ENCODE peak calls at places on chromosome 22, in five cellular contexts. One of them, this sample, is unnamed.

GRCh38 chr22:49103314-49104052 is 724.2 kb downstream of the BRD1 start:
- DNase-seq in tibial nerve: no peak
- DNase-seq in brain microvascular endothelial cell: no peak
- DNase-seq in lung: no peak
- DNase-seq in body of pancreas: no peak
- DNase-seq in this sample: no peak

GRCh38 chr22:47352920-47353700 is 590.7 kb downstream of the TBC1D22A start:
- DNase-seq in brain microvascular endothelial cell: no peak
- DNase-seq in lung: no peak
- DNase-seq in body of pancreas: no peak
- DNase-seq in tibial nerve: peak
- DNase-seq in this sample: no peak

GRCh38 chr22:30855266-30855665 is 113.3 kb downstream of the MORC2 start:
- DNase-seq in brain microvascular endothelial cell: no peak
- DNase-seq in lung: no peak
- DNase-seq in body of pancreas: no peak
- DNase-seq in tibial nerve: no peak
- DNase-seq in this sample: no peak

GRCh38 chr22:48644108-48644507 is 1183.6 kb downstream of the BRD1 start:
- DNase-seq in body of pancreas: no peak
- DNase-seq in tibial nerve: no peak
- DNase-seq in brain microvascular endothelial cell: no peak
- DNase-seq in lung: no peak
- DNase-seq in this sample: no peak

GRCh38 chr22:27576815-27577564 is 224.6 kb downstream of the MN1 start:
- DNase-seq in lung: no peak
- DNase-seq in brain microvascular endothelial cell: peak
- DNase-seq in tibial nerve: no peak
- DNase-seq in body of pancreas: no peak
- DNase-seq in this sample: no peak

GRCh38 chr22:33038131-33038772 is 19.9 kb downstream of the SYN3 start:
- DNase-seq in tibial nerve: no peak
- DNase-seq in brain microvascular endothelial cell: peak
- DNase-seq in body of pancreas: no peak
- DNase-seq in lung: no peak
- DNase-seq in this sample: no peak

GRCh38 chr22:46686221-46686872 is 51.7 kb downstream of the CERK start:
- DNase-seq in lung: no peak
- DNase-seq in tibial nerve: no peak
- DNase-seq in brain microvascular endothelial cell: no peak
- DNase-seq in body of pancreas: peak
- DNase-seq in this sample: no peak

GRCh38 chr22:50067244-50067643 is 9.1 kb upstream of the TTLL8 start:
- DNase-seq in tibial nerve: no peak
- DNase-seq in lung: no peak
- DNase-seq in body of pancreas: no peak
- DNase-seq in brain microvascular endothelial cell: no peak
- DNase-seq in this sample: no peak

GRCh38 chr22:28951530-28951929 is 68.2 kb downstream of the ZNRF3 start:
- DNase-seq in body of pancreas: no peak
- DNase-seq in brain microvascular endothelial cell: no peak
- DNase-seq in tibial nerve: no peak
- DNase-seq in lung: no peak
- DNase-seq in this sample: no peak

GRCh38 chr22:25758316-25758715 is 16.3 kb downstream of the MYO18B start:
- DNase-seq in lung: no peak
- DNase-seq in body of pancreas: no peak
- DNase-seq in brain microvascular endothelial cell: no peak
- DNase-seq in tibial nerve: no peak
- DNase-seq in this sample: no peak

GRCh38 chr22:46195487-46196165 is 45.3 kb downstream of the PPARA start:
- DNase-seq in body of pancreas: no peak
- DNase-seq in tibial nerve: no peak
- DNase-seq in brain microvascular endothelial cell: no peak
- DNase-seq in lung: no peak
- DNase-seq in this sample: peak

GRCh38 chr22:30314918-30315317 is 11.8 kb downstream of the TBC1D10A start:
- DNase-seq in lung: no peak
- DNase-seq in brain microvascular endothelial cell: no peak
- DNase-seq in body of pancreas: no peak
- DNase-seq in tibial nerve: no peak
- DNase-seq in this sample: no peak

GRCh38 chr22:49779853-49780271 is 47.8 kb downstream of the BRD1 start:
- DNase-seq in brain microvascular endothelial cell: no peak
- DNase-seq in tibial nerve: no peak
- DNase-seq in body of pancreas: no peak
- DNase-seq in lung: no peak
- DNase-seq in this sample: no peak

GRCh38 chr22:31577711-31578110 is 81.4 kb downstream of the SFI1 start:
- DNase-seq in lung: no peak
- DNase-seq in tibial nerve: no peak
- DNase-seq in body of pancreas: no peak
- DNase-seq in brain microvascular endothelial cell: no peak
- DNase-seq in this sample: no peak

GRCh38 chr22:44887941-44888366 is 121.9 kb downstream of the PHF21B start:
- DNase-seq in lung: no peak
- DNase-seq in tibial nerve: no peak
- DNase-seq in brain microvascular endothelial cell: no peak
- DNase-seq in body of pancreas: no peak
- DNase-seq in this sample: peak

GRCh38 chr22:44888491-44888941 is 121.3 kb downstream of the PHF21B start:
- DNase-seq in lung: no peak
- DNase-seq in tibial nerve: no peak
- DNase-seq in body of pancreas: no peak
- DNase-seq in brain microvascular endothelial cell: no peak
- DNase-seq in this sample: peak

GRCh38 chr22:44890416-44891292 is 119.2 kb downstream of the PHF21B start:
- DNase-seq in tibial nerve: no peak
- DNase-seq in body of pancreas: no peak
- DNase-seq in lung: no peak
- DNase-seq in brain microvascular endothelial cell: no peak
- DNase-seq in this sample: peak

GRCh38 chr22:44891293-44891747 is 118.5 kb downstream of the PHF21B start:
- DNase-seq in body of pancreas: no peak
- DNase-seq in tibial nerve: no peak
- DNase-seq in lung: no peak
- DNase-seq in brain microvascular endothelial cell: no peak
- DNase-seq in this sample: no peak

DNA sequence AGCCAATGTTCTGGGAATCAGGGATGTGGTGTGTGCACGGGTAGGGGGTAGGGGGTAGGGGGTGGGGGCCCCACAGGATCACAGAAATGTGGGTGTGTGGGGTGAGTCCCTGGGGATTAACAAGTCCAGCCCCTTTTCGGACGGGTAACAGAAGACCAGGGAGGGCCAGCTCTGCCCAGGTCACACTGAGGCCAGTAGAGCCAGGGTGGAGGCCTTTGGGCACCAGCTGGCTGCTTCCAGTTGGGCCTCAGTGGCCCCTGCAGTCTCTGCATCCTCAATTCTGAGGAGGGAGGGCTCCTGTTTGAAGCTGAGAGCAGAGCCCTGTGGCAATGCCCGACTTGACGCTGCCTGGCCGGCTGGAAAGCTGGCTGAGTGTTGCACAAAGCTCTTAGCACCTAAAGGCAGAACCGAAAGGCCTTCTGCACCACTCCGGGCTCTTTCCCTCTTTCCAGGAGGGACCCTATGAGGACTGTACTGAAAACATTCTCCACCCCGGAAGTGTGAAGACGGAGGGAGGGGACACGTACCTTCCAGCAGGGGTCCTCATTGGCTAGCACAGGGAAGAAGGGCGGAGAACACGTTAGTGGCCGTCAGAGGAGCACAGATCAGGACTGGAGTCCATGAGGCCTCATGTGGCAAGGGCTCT is 120.4 kb downstream of the PHF21B start:
- DNase-seq in tibial nerve: no peak
- DNase-seq in brain microvascular endothelial cell: no peak
- DNase-seq in lung: no peak
- DNase-seq in body of pancreas: no peak
- DNase-seq in this sample: peak
- TF ChIP-seq CTCF in tibial nerve: no peak
- TF ChIP-seq CTCF in brain microvascular endothelial cell: no peak
- TF ChIP-seq CTCF in lung: no peak
- TF ChIP-seq CTCF in body of pancreas: no peak
- TF ChIP-seq CTCF in this sample: no peak

GRCh38 chr22:44496844-44497217 is 1.2 kb downstream of the RTL6 start:
- DNase-seq in brain microvascular endothelial cell: no peak
- DNase-seq in body of pancreas: no peak
- DNase-seq in tibial nerve: no peak
- DNase-seq in lung: no peak
- DNase-seq in this sample: no peak
- H3K4me3 ChIP-seq in brain microvascular endothelial cell: no peak
- H3K4me3 ChIP-seq in body of pancreas: no peak
- H3K4me3 ChIP-seq in tibial nerve: peak
- H3K4me3 ChIP-seq in lung: no peak
- H3K4me3 ChIP-seq in this sample: peak

GRCh38 chr22:39932918-39933649 is 27.1 kb upstream of the TMA7B start:
- DNase-seq in brain microvascular endothelial cell: no peak
- DNase-seq in body of pancreas: peak
- DNase-seq in lung: no peak
- DNase-seq in tibial nerve: no peak
- DNase-seq in this sample: no peak
- TF ChIP-seq CTCF in brain microvascular endothelial cell: peak
- TF ChIP-seq CTCF in body of pancreas: peak
- TF ChIP-seq CTCF in lung: no peak
- TF ChIP-seq CTCF in tibial nerve: no peak
- TF ChIP-seq CTCF in this sample: no peak

DNA sequence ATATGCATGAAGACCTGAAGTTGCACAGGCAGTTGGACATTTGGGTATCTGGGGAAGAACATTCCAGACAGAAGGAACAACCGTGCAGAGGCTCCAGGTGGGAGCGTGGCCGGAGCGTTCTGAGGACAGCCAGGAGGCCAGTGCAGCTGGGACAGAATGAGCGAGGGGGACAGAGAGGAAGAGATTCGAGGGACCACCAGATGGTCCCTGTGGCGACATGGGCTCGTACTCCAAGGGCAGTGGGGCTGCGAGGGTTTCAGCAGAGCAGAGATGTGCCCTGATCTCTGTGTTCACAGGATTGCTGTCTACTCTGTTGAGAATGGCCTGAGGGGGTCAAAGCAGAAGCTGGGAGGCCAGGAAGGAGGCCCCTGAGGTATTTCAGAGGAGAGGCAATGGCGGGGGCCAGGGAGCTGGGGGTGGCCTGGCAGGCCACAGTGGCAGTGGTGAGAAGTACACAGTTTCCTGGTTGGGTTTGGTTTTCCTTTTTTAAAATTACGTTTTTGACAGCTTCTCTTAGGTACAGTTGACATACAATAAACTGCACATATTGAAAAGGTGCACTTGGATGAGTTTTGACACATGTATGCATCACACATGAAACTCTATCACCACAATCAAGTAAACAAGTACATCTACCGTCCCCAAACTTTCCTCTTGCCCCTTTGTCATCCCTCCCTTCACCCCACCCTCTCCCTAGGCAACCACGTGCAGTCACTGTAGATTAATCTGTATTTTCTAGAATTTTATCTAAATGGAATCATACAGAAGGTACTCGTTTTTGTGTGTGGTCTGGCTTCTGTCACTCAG is 24.8 kb upstream of the SOX10 start:
- DNase-seq in brain microvascular endothelial cell: no peak
- DNase-seq in lung: no peak
- DNase-seq in body of pancreas: no peak
- DNase-seq in tibial nerve: no peak
- DNase-seq in this sample: no peak
- H3K4me3 ChIP-seq in brain microvascular endothelial cell: no peak
- H3K4me3 ChIP-seq in lung: no peak
- H3K4me3 ChIP-seq in body of pancreas: no peak
- H3K4me3 ChIP-seq in tibial nerve: no peak
- H3K4me3 ChIP-seq in this sample: no peak

This sample was measured in ascending aorta.